ENCODE peak calls at places on chromosomes 3 and 15, in four cellular contexts. C is spleen, I is HL-60, J is GM20000. P is an unnamed sample.
A peak's percentile ranks its signal among the peaks of the same experiment; 100 is the strongest.

GRCh38 chr3:48811524-48811923 is 36.1 kb downstream of the PRKAR2A start:
- DNase-seq in C (no peak), I (no peak), J (no peak), P (no peak)

GRCh38 chr3:8987673-8988655 is 24.7 kb upstream of the RAD18 start:
- DNase-seq in C (peak; percentile 82), I (peak; percentile 61), J (peak; percentile 91), P (no peak)

GRCh38 chr3:101216710-101217457 is 103.5 kb downstream of the IMPG2 start:
- DNase-seq in C (no peak), I (peak; percentile 34), J (no peak), P (no peak)

GRCh38 chr15:52228928-52229327 is 37.7 kb upstream of the GNB5 start:
- DNase-seq in C (peak; percentile 91), I (peak; percentile 38), J (peak; percentile 35), P (peak; percentile 91)

GRCh38 chr3:4343258-4343657 is 40.1 kb downstream of the SETMAR start:
- DNase-seq in C (no peak), I (no peak), J (no peak), P (no peak)

GRCh38 chr3:53375019-53375418 is 27.7 kb upstream of the DCP1A start:
- DNase-seq in C (peak; percentile 86), I (peak; percentile 69), J (peak; percentile 77), P (peak; percentile 64)

GRCh38 chr15:77037475-77038209 is 33.3 kb downstream of the TSPAN3 start:
- DNase-seq in C (peak; percentile 74), I (no peak), J (peak; percentile 15), P (no peak)

GRCh38 chr3:160987982-160988964 is 116.9 kb downstream of the B3GALNT1 start:
- DNase-seq in C (no peak), I (no peak), J (no peak), P (no peak)

GRCh38 chr3:72848703-72849081 is 447 bp upstream of the SHQ1 start:
- DNase-seq in C (no peak), I (peak; percentile 85), J (peak; percentile 43), P (no peak)

GRCh38 chr3:7707192-7707591 is 794.4 kb upstream of the LMCD1 start:
- DNase-seq in C (no peak), I (no peak), J (no peak), P (no peak)

GRCh38 chr3:28376424-28376823 is 27.8 kb upstream of the AZI2 start:
- DNase-seq in C (no peak), I (no peak), J (no peak), P (no peak)

DNA sequence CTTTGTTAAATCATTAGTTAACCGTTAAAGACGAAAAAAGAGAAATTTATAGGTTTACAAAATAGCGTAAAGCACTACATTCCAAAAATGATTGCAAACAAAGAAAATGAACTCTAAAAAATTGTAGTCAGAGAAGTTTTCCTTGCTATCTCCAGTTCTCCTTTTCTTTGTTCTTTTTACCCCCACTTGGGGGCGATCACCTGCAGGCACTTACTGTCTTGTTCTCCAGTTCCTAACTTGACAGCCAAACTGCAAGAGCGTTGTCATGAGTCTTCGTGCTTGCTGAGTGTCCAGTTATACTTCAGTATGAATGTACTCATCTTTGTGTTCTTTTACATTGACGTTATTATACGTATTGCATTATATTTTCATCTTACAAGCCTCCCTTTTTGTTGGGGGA is 54.5 kb downstream of the CHD2 start:
- DNase-seq in C (no peak), I (peak; percentile 28), J (no peak), P (no peak)
- TF ChIP-seq CTCF in C (no peak), I (no peak), J (no peak), P (peak; percentile 57)

DNA sequence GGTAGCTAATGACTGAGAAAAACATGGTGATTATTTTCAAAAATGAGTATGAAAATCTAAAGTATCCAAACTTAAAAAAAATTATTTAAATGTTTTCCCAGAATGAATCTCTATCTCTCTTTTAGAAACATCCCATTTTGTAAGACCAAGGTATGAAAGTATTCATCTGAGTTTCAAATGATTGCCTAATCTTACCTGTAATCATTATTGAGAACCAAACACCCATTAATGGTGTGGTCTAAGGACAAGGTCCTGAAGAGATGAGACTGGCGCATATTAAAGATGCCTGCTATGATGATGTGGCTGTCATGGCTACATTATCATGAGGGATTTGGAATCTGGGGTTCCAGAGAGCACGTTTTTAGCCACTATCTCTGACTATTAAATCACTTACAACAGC is 165.5 kb downstream of the VGLL4 start:
- DNase-seq in C (no peak), I (no peak), J (no peak), P (no peak)
- TF ChIP-seq CTCF in C (no peak), I (no peak), J (no peak), P (no peak)

DNA sequence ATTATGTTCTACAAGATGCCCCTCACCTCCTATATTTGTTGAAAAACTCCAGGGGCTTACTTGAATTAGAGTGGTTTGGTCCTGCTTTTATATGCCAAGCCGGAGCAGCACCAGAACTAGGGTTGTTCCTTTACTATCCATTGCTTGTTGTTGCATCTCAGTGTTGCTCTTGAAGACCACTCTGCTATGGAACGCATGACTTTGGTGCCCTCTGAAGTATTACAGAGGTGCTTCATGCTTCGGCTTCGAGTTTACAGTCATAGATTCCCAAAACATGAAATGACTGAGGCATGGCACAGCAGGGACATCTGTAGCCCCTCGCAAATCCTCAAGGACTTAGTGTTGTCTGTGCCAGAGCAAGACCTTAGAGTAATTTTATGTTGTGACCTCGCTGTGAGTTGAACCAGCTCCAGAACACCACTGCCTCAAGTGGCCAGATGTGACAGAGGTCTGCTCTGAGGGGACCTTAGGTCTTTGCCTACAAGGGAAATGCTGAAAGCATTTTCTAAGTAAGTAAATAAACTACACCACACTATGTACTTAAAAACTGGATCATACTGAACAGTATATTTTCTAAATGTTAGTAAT is 67.2 kb upstream of the SIAH2 start:
- DNase-seq in C (no peak), I (no peak), J (peak; percentile 40), P (no peak)
- TF ChIP-seq CTCF in C (no peak), I (peak; percentile 29), J (no peak), P (peak; percentile 37)

GRCh38 chr3:139982404-139982803 is 47.4 kb downstream of the CLSTN2 start:
- DNase-seq in C (no peak), I (no peak), J (no peak), P (no peak)
- TF ChIP-seq CTCF in C (no peak), I (no peak), J (no peak), P (no peak)

GRCh38 chr15:89323825-89324224 is 10.8 kb downstream of the POLG start:
- DNase-seq in C (no peak), I (no peak), J (no peak), P (no peak)

GRCh38 chr15:89322822-89323221 is 11.8 kb downstream of the POLG start:
- DNase-seq in C (no peak), I (no peak), J (no peak), P (no peak)

GRCh38 chr15:89320200-89320599 is 14.4 kb downstream of the POLG start:
- DNase-seq in C (no peak), I (no peak), J (no peak), P (no peak)

GRCh38 chr15:89325039-89325803 is 9.4 kb downstream of the POLG start:
- DNase-seq in C (no peak), I (no peak), J (no peak), P (no peak)

DNA sequence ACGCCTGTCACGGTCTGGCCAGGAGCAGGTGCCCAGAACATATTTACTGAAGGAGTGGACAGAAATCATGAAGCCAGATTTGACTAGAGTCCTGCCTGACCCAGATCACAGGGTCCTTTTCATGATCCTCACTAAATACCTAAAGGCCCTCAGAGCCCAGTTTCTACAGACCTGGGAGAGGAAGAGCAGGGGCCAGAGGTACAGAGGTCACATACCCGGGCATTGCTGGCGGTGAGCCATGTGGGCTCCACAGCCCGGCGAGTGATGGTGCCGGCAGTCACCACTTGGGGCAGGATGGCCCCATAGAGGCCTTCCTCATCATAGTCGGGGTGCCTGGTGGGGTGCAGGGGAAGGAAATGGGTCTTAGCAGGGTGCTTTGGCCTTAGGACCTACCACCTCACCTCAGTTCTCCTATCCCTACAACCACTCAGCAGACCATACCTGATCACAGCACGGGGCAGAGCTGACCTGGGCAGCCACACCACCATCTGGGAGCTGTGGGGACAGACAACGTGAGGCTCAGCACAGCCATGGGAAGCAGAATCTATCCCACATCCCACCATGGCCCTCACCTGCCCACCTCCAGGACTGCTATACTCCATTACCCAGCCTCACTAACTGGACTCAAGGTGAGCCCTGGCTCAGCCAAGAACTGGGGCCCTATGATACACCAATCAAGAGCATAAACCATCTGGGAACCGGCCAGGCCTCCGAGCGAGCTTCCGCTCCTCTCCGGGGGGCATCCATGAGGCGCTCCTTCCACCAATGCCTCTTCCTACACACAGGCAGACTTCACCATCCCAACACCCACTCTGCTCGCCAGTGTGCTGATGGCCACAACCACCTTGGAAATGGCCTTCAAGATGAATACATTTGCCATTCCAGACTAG is 12.9 kb downstream of the POLG start:
- DNase-seq in C (no peak), I (no peak), J (no peak), P (no peak)
- TF ChIP-seq CTCF in C (no peak), I (peak; percentile 8), J (no peak), P (peak; percentile 12)

DNA sequence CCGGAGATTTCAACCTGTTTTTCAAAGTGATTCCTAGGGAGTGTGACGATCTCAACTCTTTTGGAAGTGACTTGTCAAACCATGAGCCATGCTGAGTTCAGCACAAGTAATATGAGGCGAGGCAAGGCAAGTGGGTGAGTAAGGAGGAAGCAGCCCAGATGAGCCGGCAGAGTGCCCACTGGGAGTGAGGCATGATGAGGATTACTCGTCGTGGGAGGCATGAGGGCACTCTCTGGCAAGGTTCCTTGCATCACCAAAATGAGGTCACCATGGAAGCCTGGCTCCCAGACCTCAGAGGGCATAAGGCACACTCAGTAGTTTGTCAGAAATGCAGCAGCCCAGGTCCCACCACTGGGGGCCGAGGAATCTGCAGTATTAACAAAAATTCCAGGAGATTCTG is 636.1 kb downstream of the MAGI1 start:
- DNase-seq in C (no peak), I (no peak), J (no peak), P (peak; percentile 78)
- TF ChIP-seq CTCF in C (no peak), I (no peak), J (no peak), P (no peak)

GRCh38 chr3:151660890-151661289 is 72.8 kb upstream of the AADACL2 start:
- DNase-seq in C (no peak), I (no peak), J (no peak), P (no peak)
- TF ChIP-seq CTCF in C (no peak), I (no peak), J (no peak), P (peak; percentile 31)

GRCh38 chr15:63501256-63502089 is 2.9 kb upstream of the USP3 start:
- DNase-seq in C (peak; percentile 90), I (no peak), J (no peak), P (peak; percentile 84)
- TF ChIP-seq CTCF in C (no peak), I (no peak), J (no peak), P (no peak)

GRCh38 chr15:35211240-35211952 is 126.3 kb upstream of the NANOGP8 start:
- DNase-seq in C (no peak), I (no peak), J (no peak), P (no peak)

GRCh38 chr15:35209838-35210237 is 124.7 kb upstream of the NANOGP8 start:
- DNase-seq in C (no peak), I (no peak), J (no peak), P (no peak)

GRCh38 chr15:35208353-35208752 is 123.3 kb upstream of the NANOGP8 start:
- DNase-seq in C (no peak), I (no peak), J (no peak), P (no peak)

GRCh38 chr15:35210370-35210769 is 125.3 kb upstream of the NANOGP8 start:
- DNase-seq in C (no peak), I (no peak), J (no peak), P (no peak)

GRCh38 chr15:35206060-35206675 is 121.1 kb upstream of the NANOGP8 start:
- DNase-seq in C (no peak), I (peak; percentile 19), J (peak; percentile 12), P (no peak)
- TF ChIP-seq CTCF in C (no peak), I (peak; percentile 85), J (peak; percentile 41), P (peak; percentile 56)